ENCODE peak calls at places on chromosomes 6 and 20, in nine cellular contexts. One of them, this sample, is unnamed.

GRCh38 chr6:117226778-117227177 is 38.6 kb upstream of the VGLL2 start:
- DNase-seq in activated CD8-positive, alpha-beta memory T cell treated with anti-CD3 and anti-CD28 coated beads, Interleukin-2, amount 50 U/mL, for 48 hours: no peak
- DNase-seq in choroid plexus epithelial cell: no peak
- DNase-seq in stimulated activated CD8-positive, alpha-beta memory T cell treated with anti-CD3 and anti-CD28 coated beads, Interleukin-7, amount 100 ng/mL, for 1 hour: no peak
- DNase-seq in kidney glomerular epithelial cell: no peak
- DNase-seq in Daoy: no peak
- DNase-seq in cardiac muscle cell: no peak
- DNase-seq in activated T-helper 1 cell treated with Interleukin-2 at 50 U/mL for 16 hours: no peak
- DNase-seq in T-cell: no peak
- DNase-seq in this sample: no peak

GRCh38 chr6:3183071-3183470 is 25.7 kb upstream of the TUBB2A start:
- DNase-seq in activated CD8-positive, alpha-beta memory T cell treated with anti-CD3 and anti-CD28 coated beads, Interleukin-2, amount 50 U/mL, for 48 hours: no peak
- DNase-seq in choroid plexus epithelial cell: no peak
- DNase-seq in stimulated activated CD8-positive, alpha-beta memory T cell treated with anti-CD3 and anti-CD28 coated beads, Interleukin-7, amount 100 ng/mL, for 1 hour: no peak
- DNase-seq in kidney glomerular epithelial cell: no peak
- DNase-seq in Daoy: no peak
- DNase-seq in cardiac muscle cell: no peak
- DNase-seq in activated T-helper 1 cell treated with Interleukin-2 at 50 U/mL for 16 hours: no peak
- DNase-seq in T-cell: no peak
- DNase-seq in this sample: no peak

GRCh38 chr20:31864521-31865400 is 5.6 kb downstream of the DUSP15 start:
- DNase-seq in activated CD8-positive, alpha-beta memory T cell treated with anti-CD3 and anti-CD28 coated beads, Interleukin-2, amount 50 U/mL, for 48 hours: no peak
- DNase-seq in choroid plexus epithelial cell: no peak
- DNase-seq in stimulated activated CD8-positive, alpha-beta memory T cell treated with anti-CD3 and anti-CD28 coated beads, Interleukin-7, amount 100 ng/mL, for 1 hour: no peak
- DNase-seq in kidney glomerular epithelial cell: no peak
- DNase-seq in Daoy: no peak
- DNase-seq in cardiac muscle cell: no peak
- DNase-seq in activated T-helper 1 cell treated with Interleukin-2 at 50 U/mL for 16 hours: no peak
- DNase-seq in T-cell: no peak
- DNase-seq in this sample: no peak

GRCh38 chr20:56629464-56630085 is 469 bp downstream of the TFAP2C start:
- DNase-seq in activated CD8-positive, alpha-beta memory T cell treated with anti-CD3 and anti-CD28 coated beads, Interleukin-2, amount 50 U/mL, for 48 hours: peak
- DNase-seq in choroid plexus epithelial cell: peak
- DNase-seq in stimulated activated CD8-positive, alpha-beta memory T cell treated with anti-CD3 and anti-CD28 coated beads, Interleukin-7, amount 100 ng/mL, for 1 hour: no peak
- DNase-seq in kidney glomerular epithelial cell: no peak
- DNase-seq in Daoy: peak
- DNase-seq in cardiac muscle cell: peak
- DNase-seq in activated T-helper 1 cell treated with Interleukin-2 at 50 U/mL for 16 hours: no peak
- DNase-seq in T-cell: no peak
- DNase-seq in this sample: no peak

GRCh38 chr6:79964607-79965081 is 17.3 kb upstream of the ELOVL4 start:
- DNase-seq in activated CD8-positive, alpha-beta memory T cell treated with anti-CD3 and anti-CD28 coated beads, Interleukin-2, amount 50 U/mL, for 48 hours: no peak
- DNase-seq in choroid plexus epithelial cell: no peak
- DNase-seq in stimulated activated CD8-positive, alpha-beta memory T cell treated with anti-CD3 and anti-CD28 coated beads, Interleukin-7, amount 100 ng/mL, for 1 hour: no peak
- DNase-seq in kidney glomerular epithelial cell: no peak
- DNase-seq in Daoy: no peak
- DNase-seq in cardiac muscle cell: no peak
- DNase-seq in activated T-helper 1 cell treated with Interleukin-2 at 50 U/mL for 16 hours: no peak
- DNase-seq in T-cell: no peak
- DNase-seq in this sample: no peak

GRCh38 chr20:58524814-58525213 is 9.6 kb upstream of the APCDD1L start:
- DNase-seq in activated CD8-positive, alpha-beta memory T cell treated with anti-CD3 and anti-CD28 coated beads, Interleukin-2, amount 50 U/mL, for 48 hours: no peak
- DNase-seq in choroid plexus epithelial cell: peak
- DNase-seq in stimulated activated CD8-positive, alpha-beta memory T cell treated with anti-CD3 and anti-CD28 coated beads, Interleukin-7, amount 100 ng/mL, for 1 hour: no peak
- DNase-seq in kidney glomerular epithelial cell: peak
- DNase-seq in Daoy: peak
- DNase-seq in cardiac muscle cell: no peak
- DNase-seq in activated T-helper 1 cell treated with Interleukin-2 at 50 U/mL for 16 hours: no peak
- DNase-seq in T-cell: no peak
- DNase-seq in this sample: peak

GRCh38 chr6:132888701-132889100 is 74.3 kb downstream of the RPS12 start:
- DNase-seq in activated CD8-positive, alpha-beta memory T cell treated with anti-CD3 and anti-CD28 coated beads, Interleukin-2, amount 50 U/mL, for 48 hours: no peak
- DNase-seq in choroid plexus epithelial cell: peak
- DNase-seq in stimulated activated CD8-positive, alpha-beta memory T cell treated with anti-CD3 and anti-CD28 coated beads, Interleukin-7, amount 100 ng/mL, for 1 hour: no peak
- DNase-seq in kidney glomerular epithelial cell: no peak
- DNase-seq in Daoy: no peak
- DNase-seq in cardiac muscle cell: no peak
- DNase-seq in activated T-helper 1 cell treated with Interleukin-2 at 50 U/mL for 16 hours: no peak
- DNase-seq in T-cell: no peak
- DNase-seq in this sample: no peak

GRCh38 chr6:142833054-142833453 is 111.9 kb downstream of the HIVEP2 start:
- DNase-seq in activated CD8-positive, alpha-beta memory T cell treated with anti-CD3 and anti-CD28 coated beads, Interleukin-2, amount 50 U/mL, for 48 hours: no peak
- DNase-seq in choroid plexus epithelial cell: peak
- DNase-seq in stimulated activated CD8-positive, alpha-beta memory T cell treated with anti-CD3 and anti-CD28 coated beads, Interleukin-7, amount 100 ng/mL, for 1 hour: no peak
- DNase-seq in kidney glomerular epithelial cell: peak
- DNase-seq in Daoy: peak
- DNase-seq in cardiac muscle cell: no peak
- DNase-seq in activated T-helper 1 cell treated with Interleukin-2 at 50 U/mL for 16 hours: no peak
- DNase-seq in T-cell: no peak
- DNase-seq in this sample: peak

GRCh38 chr6:130425532-130425931 is 59.7 kb downstream of the TMEM200A start:
- DNase-seq in activated CD8-positive, alpha-beta memory T cell treated with anti-CD3 and anti-CD28 coated beads, Interleukin-2, amount 50 U/mL, for 48 hours: no peak
- DNase-seq in choroid plexus epithelial cell: peak
- DNase-seq in stimulated activated CD8-positive, alpha-beta memory T cell treated with anti-CD3 and anti-CD28 coated beads, Interleukin-7, amount 100 ng/mL, for 1 hour: no peak
- DNase-seq in kidney glomerular epithelial cell: no peak
- DNase-seq in Daoy: no peak
- DNase-seq in cardiac muscle cell: no peak
- DNase-seq in activated T-helper 1 cell treated with Interleukin-2 at 50 U/mL for 16 hours: no peak
- DNase-seq in T-cell: no peak
- DNase-seq in this sample: no peak